ENCODE peak calls at places on chromosomes 1 and 21, in nine cellular contexts. O is omental fat pad; B is tibial artery; N is IMR-90; Q is SHP77; Y is NCI-H2171 treated with DMSO at 0.1 percent for 48 hours; A is heart left ventricle; I is CD8-positive, alpha-beta T cell; K is central memory CD8-positive, alpha-beta T cell. P is an unnamed sample.

GRCh38 chr1:16628361-16629111 is 15.2 kb upstream of the NBPF1 start:
- DNase-seq in O (peak; percentile 26), B (peak; percentile 12), N (no peak), Q (no peak), Y (no peak), A (peak; percentile 75), I (no peak), K (no peak), P (no peak)

GRCh38 chr1:33273402-33273801 is 17.1 kb downstream of the ZNF362 start:
- DNase-seq in O (no peak), B (no peak), N (no peak), Q (no peak), Y (no peak), A (no peak), I (no peak), K (no peak), P (no peak)

GRCh38 chr1:21503706-21504377 is 5.4 kb upstream of the ALPL start:
- DNase-seq in O (no peak), B (no peak), N (no peak), Q (no peak), Y (no peak), A (no peak), I (no peak), K (no peak), P (no peak)

GRCh38 chr1:236168716-236169429 is 26.5 kb downstream of the GPR137B start:
- DNase-seq in O (peak; percentile 70), B (peak; percentile 63), N (peak; percentile 53), Q (peak; percentile 14), Y (no peak), A (peak; percentile 77), I (no peak), K (no peak), P (no peak)

GRCh38 chr1:25031966-25032667 is 102.0 kb upstream of the RUNX3 start:
- DNase-seq in O (no peak), B (no peak), N (peak; percentile 63), Q (peak; percentile 83), Y (peak; percentile 47), A (peak; percentile 59), I (peak; percentile 65), K (peak; percentile 41), P (peak; percentile 7)

GRCh38 chr1:213561870-213562269 is 425.9 kb upstream of the PROX1 start:
- DNase-seq in O (no peak), B (no peak), N (no peak), Q (no peak), Y (no peak), A (no peak), I (no peak), K (no peak), P (no peak)

GRCh38 chr1:89637496-89637895 is 4.6 kb downstream of the LRRC8C start:
- DNase-seq in O (no peak), B (no peak), N (peak; percentile 50), Q (no peak), Y (no peak), A (no peak), I (no peak), K (no peak), P (no peak)

GRCh38 chr1:209737118-209737505 is 18.7 kb upstream of the TRAF3IP3 start:
- DNase-seq in O (no peak), B (no peak), N (no peak), Q (no peak), Y (no peak), A (no peak), I (no peak), K (no peak), P (no peak)

GRCh38 chr1:53657256-53657805 is 81.6 kb downstream of the GLIS1 start:
- DNase-seq in O (no peak), B (no peak), N (no peak), Q (no peak), Y (no peak), A (no peak), I (no peak), K (no peak), P (no peak)

GRCh38 chr21:37550618-37551405 is 184.2 kb downstream of the DYRK1A start:
- DNase-seq in O (no peak), B (no peak), N (no peak), Q (no peak), Y (no peak), A (no peak), I (no peak), K (no peak), P (no peak)

GRCh38 chr1:22484741-22485140 is 33.1 kb downstream of the ZBTB40 start:
- DNase-seq in O (no peak), B (no peak), N (no peak), Q (no peak), Y (no peak), A (no peak), I (no peak), K (no peak), P (no peak)

GRCh38 chr1:1616045-1616821 is 933 bp downstream of the MIB2 start:
- DNase-seq in O (no peak), B (no peak), N (peak; percentile 37), Q (no peak), Y (no peak), A (peak; percentile 74), I (peak; percentile 28), K (no peak), P (no peak)

GRCh38 chr1:62271932-62272728 is 47.1 kb downstream of the KANK4 start:
- DNase-seq in O (no peak), B (no peak), N (no peak), Q (peak; percentile 70), Y (no peak), A (no peak), I (peak; percentile 45), K (no peak), P (no peak)

GRCh38 chr1:234987415-234988159 is 141.1 kb downstream of the TOMM20 start:
- DNase-seq in O (no peak), B (peak; percentile 85), N (peak; percentile 87), Q (no peak), Y (no peak), A (no peak), I (no peak), K (no peak), P (no peak)

GRCh38 chr1:53442297-53442696 is 16.9 kb upstream of the DMRTB1 start:
- DNase-seq in O (no peak), B (no peak), N (peak; percentile 65), Q (no peak), Y (no peak), A (no peak), I (no peak), K (no peak), P (no peak)

GRCh38 chr1:119125874-119126273 is 14.6 kb downstream of the WARS2 start:
- DNase-seq in O (no peak), B (no peak), N (no peak), Q (no peak), Y (no peak), A (no peak), I (no peak), K (no peak), P (no peak)

GRCh38 chr1:180560868-180561600 is 2.3 kb downstream of the OVAAL start:
- DNase-seq in O (no peak), B (no peak), N (peak; percentile 72), Q (no peak), Y (peak; percentile 76), A (no peak), I (no peak), K (no peak), P (peak; percentile 39)

GRCh38 chr1:235736263-235736662 is 86.7 kb upstream of the GNG4 start:
- DNase-seq in O (no peak), B (no peak), N (peak; percentile 13), Q (no peak), Y (no peak), A (no peak), I (no peak), K (no peak), P (no peak)

GRCh38 chr1:178142806-178143205 is 48.9 kb downstream of the RASAL2 start:
- DNase-seq in O (no peak), B (no peak), N (no peak), Q (no peak), Y (no peak), A (no peak), I (no peak), K (no peak), P (no peak)

GRCh38 chr1:14755518-14756252 is 157.2 kb downstream of the KAZN start:
- DNase-seq in O (no peak), B (no peak), N (no peak), Q (no peak), Y (no peak), A (no peak), I (no peak), K (no peak), P (no peak)

GRCh38 chr1:37152491-37152890 is 118.2 kb upstream of the GRIK3 start:
- DNase-seq in O (no peak), B (no peak), N (no peak), Q (no peak), Y (no peak), A (no peak), I (no peak), K (no peak), P (no peak)

GRCh38 chr1:52119722-52120121 is 22.2 kb upstream of the ZFYVE9 start:
- DNase-seq in O (no peak), B (no peak), N (no peak), Q (no peak), Y (no peak), A (no peak), I (no peak), K (no peak), P (no peak)

GRCh38 chr21:33230518-33231324 is 983 bp downstream of the IFNAR2 start:
- DNase-seq in O (no peak), B (peak; percentile 22), N (peak; percentile 75), Q (no peak), Y (peak; percentile 46), A (peak; percentile 78), I (peak; percentile 53), K (no peak), P (no peak)

GRCh38 chr1:59008599-59009347 is 224.9 kb upstream of the JUN start:
- DNase-seq in O (no peak), B (no peak), N (peak; percentile 27), Q (no peak), Y (no peak), A (no peak), I (no peak), K (no peak), P (no peak)

GRCh38 chr1:26153966-26154572 is 4.8 kb upstream of the FAM110D start:
- DNase-seq in O (no peak), B (no peak), N (no peak), Q (no peak), Y (no peak), A (no peak), I (no peak), K (no peak), P (no peak)

GRCh38 chr1:217478450-217478849 is 152.4 kb downstream of the GPATCH2 start:
- DNase-seq in O (no peak), B (no peak), N (no peak), Q (no peak), Y (no peak), A (no peak), I (no peak), K (no peak), P (no peak)

GRCh38 chr1:111621050-111621449 is 1.5 kb downstream of the RAP1A start:
- DNase-seq in O (no peak), B (no peak), N (peak; percentile 11), Q (no peak), Y (no peak), A (no peak), I (no peak), K (no peak), P (no peak)

GRCh38 chr1:27650527-27651175 is 15.7 kb upstream of the FGR start:
- DNase-seq in O (no peak), B (no peak), N (peak; percentile 70), Q (peak; percentile 20), Y (peak; percentile 36), A (no peak), I (no peak), K (no peak), P (no peak)

GRCh38 chr21:33998402-33998801 is 75.0 kb upstream of the MRPS6 start:
- DNase-seq in O (no peak), B (no peak), N (no peak), Q (no peak), Y (no peak), A (no peak), I (peak; percentile 18), K (no peak), P (no peak)

GRCh38 chr1:31054349-31054748 is 11.2 kb downstream of the PUM1 start:
- DNase-seq in O (no peak), B (no peak), N (peak; percentile 38), Q (no peak), Y (no peak), A (no peak), I (no peak), K (no peak), P (no peak)

GRCh38 chr1:16141573-16142336 is 14.1 kb downstream of the EPHA2 start:
- DNase-seq in O (no peak), B (peak; percentile 49), N (no peak), Q (no peak), Y (no peak), A (no peak), I (no peak), K (no peak), P (no peak)